ENCODE peak calls at places on chromosome 19, in seven cellular contexts. I is hepatocyte, W is progenitor cell of endocrine pancreas, Z is GM23338, R is astrocyte of the cerebellum, U is OCI-LY7, A is upper lobe of left lung. K is an unnamed sample.

GRCh38 chr19:1266818-1267440 is 2.2 kb upstream of the CIRBP start:
- DNase-seq in I (peak), W (peak), Z (peak), R (no peak), U (peak), A (peak), K (no peak)

GRCh38 chr19:11067356-11068113 is 21.7 kb upstream of the LDLR start:
- DNase-seq in I (no peak), W (no peak), Z (no peak), R (no peak), U (no peak), A (no peak), K (no peak)

GRCh38 chr19:53945441-53945840 is 17.3 kb upstream of the CACNG8 start:
- DNase-seq in I (no peak), W (no peak), Z (peak), R (no peak), U (no peak), A (no peak), K (no peak)

GRCh38 chr19:6464070-6464873 is at the start of gene CRB3:
- DNase-seq in I (peak), W (peak), Z (peak), R (no peak), U (no peak), A (peak), K (peak)

GRCh38 chr19:49860716-49861100 is 6.7 kb downstream of the PNKP start:
- DNase-seq in I (no peak), W (no peak), Z (no peak), R (no peak), U (no peak), A (no peak), K (no peak)

GRCh38 chr19:31214086-31214485 is 135.2 kb downstream of the TSHZ3 start:
- DNase-seq in I (peak), W (no peak), Z (no peak), R (peak), U (no peak), A (no peak), K (no peak)

GRCh38 chr19:38617283-38617763 is 430 bp downstream of the MAP4K1 start:
- DNase-seq in I (no peak), W (no peak), Z (no peak), R (no peak), U (peak), A (no peak), K (no peak)

GRCh38 chr19:10292789-10293636 is 3.3 kb downstream of the ICAM5 start:
- DNase-seq in I (no peak), W (no peak), Z (peak), R (no peak), U (no peak), A (peak), K (no peak)

GRCh38 chr19:29878973-29879654 is 62.9 kb upstream of the URI1 start:
- DNase-seq in I (no peak), W (no peak), Z (peak), R (no peak), U (peak), A (no peak), K (no peak)

GRCh38 chr19:14553042-14553938 is 18.6 kb downstream of the NDUFB7 start:
- DNase-seq in I (peak), W (no peak), Z (no peak), R (no peak), U (no peak), A (peak), K (no peak)

GRCh38 chr19:14553939-14554243 is 18.0 kb downstream of the NDUFB7 start:
- DNase-seq in I (no peak), W (no peak), Z (no peak), R (no peak), U (no peak), A (no peak), K (no peak)

GRCh38 chr19:14545716-14546082 is 16.3 kb downstream of the TECR start:
- DNase-seq in I (no peak), W (no peak), Z (no peak), R (no peak), U (no peak), A (no peak), K (no peak)

GRCh38 chr19:14554382-14554812 is 17.5 kb downstream of the NDUFB7 start:
- DNase-seq in I (peak), W (no peak), Z (peak), R (no peak), U (no peak), A (no peak), K (no peak)

DNA sequence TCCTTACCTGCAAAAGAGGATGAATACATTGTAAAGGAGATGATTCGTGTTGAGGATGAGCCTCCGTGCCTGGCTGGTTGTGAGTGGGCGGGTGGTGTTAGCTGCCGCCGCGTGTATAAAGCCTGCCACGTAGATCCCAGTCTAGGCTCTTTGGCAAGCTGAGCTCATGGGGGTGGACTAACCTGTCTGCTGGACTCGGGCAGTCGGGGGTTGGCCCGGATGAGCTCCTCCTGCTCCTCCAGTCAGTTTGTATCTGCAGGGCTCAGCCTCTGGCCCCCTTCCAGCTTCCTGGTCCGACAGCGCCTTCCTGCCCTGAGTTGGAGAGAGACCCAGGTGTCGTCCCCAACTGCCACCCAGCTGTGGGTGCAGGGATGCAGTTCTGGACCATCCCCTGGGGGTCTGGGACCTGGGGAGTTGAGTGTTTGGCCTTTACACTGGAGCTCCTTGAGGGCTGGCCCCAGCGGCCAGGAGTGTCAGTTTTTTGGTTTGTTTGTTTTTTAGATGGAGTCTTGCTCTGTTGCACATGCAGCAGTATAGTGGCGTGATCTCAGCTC is 20.9 kb downstream of the TECR start:
- DNase-seq in I (peak), W (no peak), Z (no peak), R (no peak), U (no peak), A (no peak), K (peak)
- TF ChIP-seq CTCF in I (no peak), W (no peak), Z (no peak), R (no peak), U (no peak), A (no peak), K (no peak)

GRCh38 chr19:12801466-12802266 is at the start of the genes PRDX2 and THSD8:
- DNase-seq in I (peak), W (peak), Z (peak), R (no peak), U (peak), A (peak), K (peak)
- TF ChIP-seq CTCF in I (no peak), W (no peak), Z (no peak), R (peak), U (no peak), A (peak), K (no peak)

GRCh38 chr19:12733369-12733896 is 1.1 kb downstream of the TRIR start:
- DNase-seq in I (peak), W (no peak), Z (peak), R (no peak), U (peak), A (no peak), K (peak)
- TF ChIP-seq CTCF in I (peak), W (peak), Z (peak), R (peak), U (peak), A (no peak), K (peak)

GRCh38 chr19:57465680-57466381 is 8.9 kb upstream of the VN1R1 start:
- DNase-seq in I (no peak), W (no peak), Z (peak), R (no peak), U (peak), A (no peak), K (peak)
- TF ChIP-seq CTCF in I (peak), W (no peak), Z (peak), R (no peak), U (peak), A (no peak), K (peak)

GRCh38 chr19:17303167-17303939 is at the start of gene ABHD8:
- DNase-seq in I (peak), W (peak), Z (peak), R (peak), U (peak), A (peak), K (peak)
- TF ChIP-seq CTCF in I (peak), W (peak), Z (peak), R (peak), U (peak), A (peak), K (no peak)

GRCh38 chr19:19026299-19026971 is 6.9 kb downstream of the SUGP2 start:
- DNase-seq in I (peak), W (no peak), Z (peak), R (no peak), U (peak), A (no peak), K (no peak)
- TF ChIP-seq CTCF in I (peak), W (no peak), Z (peak), R (peak), U (peak), A (peak), K (no peak)

GRCh38 chr19:47225746-47226425 is 5.1 kb downstream of the BBC3 start:
- DNase-seq in I (peak), W (peak), Z (peak), R (peak), U (peak), A (peak), K (peak)
- TF ChIP-seq CTCF in I (peak), W (peak), Z (peak), R (no peak), U (peak), A (peak), K (no peak)

GRCh38 chr19:7944177-7944761 is 803 bp upstream of the TIMM44 start:
- DNase-seq in I (peak), W (peak), Z (peak), R (peak), U (peak), A (no peak), K (peak)
- TF ChIP-seq CTCF in I (peak), W (peak), Z (peak), R (peak), U (peak), A (peak), K (peak)

DNA sequence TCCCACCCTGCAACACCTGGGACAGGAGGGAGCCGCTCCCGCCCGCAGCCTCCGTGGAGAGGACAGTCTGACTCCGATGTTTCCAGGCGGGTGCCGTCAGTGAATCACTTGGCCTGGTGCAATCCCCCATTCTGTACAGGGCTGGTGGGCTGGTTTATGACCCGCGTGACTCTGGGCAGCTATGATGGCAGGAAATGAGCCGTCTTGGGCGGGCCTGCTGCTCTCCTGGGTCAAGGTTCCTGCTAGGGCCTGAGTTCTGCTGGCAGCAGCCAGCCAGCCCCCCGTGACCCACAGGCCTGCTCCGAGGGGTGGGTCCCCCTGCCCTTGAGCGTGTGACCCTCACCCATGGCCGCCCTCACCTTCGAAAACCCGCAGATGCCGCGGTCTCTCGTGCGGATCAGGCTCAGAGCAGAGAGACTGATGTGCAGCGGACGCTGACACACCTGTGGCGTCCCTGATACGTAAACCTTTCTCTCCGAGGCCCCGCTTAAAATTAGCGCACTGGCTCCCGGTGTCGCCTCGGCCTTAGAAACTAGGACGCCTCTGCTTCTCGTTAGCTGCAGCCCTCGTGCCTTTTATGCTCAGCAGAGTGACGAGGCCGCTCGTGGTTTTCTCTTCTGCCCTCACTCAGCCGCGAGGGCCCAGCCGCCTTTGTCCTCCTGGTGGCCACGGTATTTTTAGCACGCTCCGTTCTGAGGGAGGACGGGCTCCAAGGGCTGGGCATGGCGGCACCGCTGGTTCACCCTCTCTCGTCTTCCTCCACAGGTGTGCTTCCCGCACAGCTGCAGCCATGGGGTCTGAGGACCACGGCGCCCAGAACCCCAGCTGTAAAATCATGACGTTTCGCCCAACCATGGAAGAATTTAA is 63.4 kb downstream of the KDM4B start:
- DNase-seq in I (no peak), W (no peak), Z (no peak), R (no peak), U (no peak), A (peak), K (no peak)
- TF ChIP-seq CTCF in I (no peak), W (no peak), Z (no peak), R (no peak), U (no peak), A (peak), K (no peak)

GRCh38 chr19:33719366-33720154 is 77.1 kb upstream of the KCTD15 start:
- DNase-seq in I (no peak), W (no peak), Z (no peak), R (no peak), U (no peak), A (no peak), K (no peak)

GRCh38 chr19:33720155-33720493 is 76.5 kb upstream of the KCTD15 start:
- DNase-seq in I (no peak), W (no peak), Z (no peak), R (no peak), U (no peak), A (no peak), K (no peak)

GRCh38 chr19:33722456-33723239 is 74.0 kb upstream of the KCTD15 start:
- DNase-seq in I (no peak), W (no peak), Z (no peak), R (no peak), U (no peak), A (no peak), K (no peak)

GRCh38 chr19:33721735-33722297 is 74.9 kb upstream of the KCTD15 start:
- DNase-seq in I (no peak), W (no peak), Z (no peak), R (no peak), U (no peak), A (no peak), K (no peak)

DNA sequence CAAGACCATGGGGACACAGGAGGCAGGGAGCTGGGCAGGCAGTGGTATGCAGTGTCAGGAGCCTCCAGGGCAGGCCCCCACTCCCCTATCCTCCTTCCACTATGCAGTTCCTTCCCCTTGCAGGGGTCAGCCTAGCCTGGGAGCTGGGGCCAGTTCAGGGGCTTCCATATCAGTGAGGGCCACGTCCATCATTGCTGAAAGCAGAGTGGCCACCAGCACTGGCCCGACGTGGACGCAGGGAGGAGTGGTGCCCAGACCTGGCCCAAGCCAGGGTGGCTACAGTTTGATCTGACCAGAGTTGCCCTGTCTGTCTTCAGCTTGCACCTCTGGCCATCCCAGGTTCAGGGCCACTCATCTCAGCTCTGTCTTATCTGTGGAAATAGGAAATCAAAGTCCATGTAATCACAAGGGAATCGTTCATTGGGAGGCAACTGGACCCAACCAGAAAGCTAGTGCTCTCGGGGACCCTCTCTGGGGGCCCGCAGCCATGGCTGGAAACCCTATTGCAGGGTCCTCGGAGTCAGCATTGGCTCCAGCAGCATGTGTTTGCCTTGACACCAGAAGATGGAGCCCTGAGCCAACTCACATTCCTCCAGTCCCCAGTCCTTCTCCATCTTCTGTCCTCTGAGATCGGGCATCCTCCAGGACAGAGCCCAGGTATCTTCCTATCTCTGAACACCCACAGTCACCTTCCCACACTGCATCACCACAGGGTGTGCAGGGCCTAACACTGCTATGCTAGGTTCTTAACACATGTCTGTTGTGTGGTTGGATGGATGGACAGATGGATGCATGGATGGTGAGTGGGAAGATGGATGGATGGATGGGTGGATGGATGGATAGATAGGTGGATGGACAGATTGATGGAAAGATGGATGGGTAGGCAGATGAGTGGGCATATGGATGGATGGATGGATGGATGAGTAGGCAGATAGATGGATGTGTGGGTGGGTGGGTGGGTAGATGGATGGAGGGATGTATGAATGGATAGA is 75.7 kb upstream of the KCTD15 start:
- DNase-seq in I (no peak), W (no peak), Z (no peak), R (no peak), U (no peak), A (no peak), K (no peak)
- TF ChIP-seq CTCF in I (no peak), W (peak), Z (no peak), R (no peak), U (no peak), A (no peak), K (no peak)

K was measured in GM20000.